ENCODE peak calls at places on chromosomes 1 and 21, in ten cellular contexts. T is GM23338, B is cardiac fibroblast, J is foreskin fibroblast, N is sigmoid colon, C is heart left ventricle, M is left ventricle myocardium inferior, D is mesothelial cell of epicardium, F is AG09319, K is A549. W is an unnamed sample.
A peak's percentile ranks its signal among the peaks of the same experiment; 100 is the strongest.

GRCh38 chr1:11792106-11792505 is 13.7 kb downstream of the MTHFR start:
- DNase-seq in D (no peak), T (no peak), F (no peak), M (peak; percentile 69), K (no peak), N (no peak), C (peak; percentile 63), J (no peak), B (no peak), W (no peak)

GRCh38 chr21:41112740-41113692 is 54.9 kb upstream of the BACE2 start:
- DNase-seq in F (peak; percentile 52), T (peak; percentile 11), D (no peak), N (no peak), K (no peak), C (peak; percentile 17), J (peak; percentile 38), B (peak; percentile 74), M (no peak), W (no peak)

GRCh38 chr1:245353411-245353810 is 198.6 kb downstream of the KIF26B start:
- DNase-seq in B (no peak), C (no peak), D (no peak), K (no peak), F (no peak), T (no peak), J (no peak), M (no peak), N (no peak), W (no peak)

GRCh38 chr1:61224609-61225008 is 142.2 kb downstream of the NFIA start:
- DNase-seq in K (no peak), F (no peak), T (no peak), C (no peak), N (no peak), B (no peak), D (no peak), J (no peak), M (no peak), W (no peak)

GRCh38 chr1:19738106-19738505 is 61.6 kb downstream of the TMCO4 start:
- DNase-seq in C (no peak), D (no peak), T (no peak), N (no peak), J (no peak), F (no peak), B (no peak), M (peak; percentile 25), K (no peak), W (no peak)

GRCh38 chr21:44874497-44875331 is 1.2 kb upstream of the PTTG1IP start:
- DNase-seq in N (peak; percentile 83), M (peak; percentile 82), T (peak; percentile 63), F (no peak), B (no peak), K (no peak), J (peak; percentile 38), D (no peak), C (peak; percentile 75), W (peak; percentile 53)

GRCh38 chr1:107950434-107950833 is 14.5 kb downstream of the VAV3 start:
- DNase-seq in D (no peak), T (no peak), B (no peak), C (no peak), K (no peak), J (no peak), M (no peak), F (no peak), N (no peak), W (no peak)

GRCh38 chr1:226495716-226496115 is 52.8 kb upstream of the STUM start:
- DNase-seq in J (no peak), B (no peak), K (no peak), T (no peak), C (no peak), N (no peak), D (no peak), M (no peak), F (no peak), W (no peak)

GRCh38 chr1:69376408-69376807 is 191.3 kb upstream of the LRRC7 start:
- DNase-seq in K (no peak), D (no peak), B (no peak), N (no peak), M (no peak), J (no peak), F (no peak), T (no peak), C (no peak), W (no peak)

GRCh38 chr1:33443067-33443704 is 12.3 kb upstream of the PHC2 start:
- DNase-seq in D (no peak), J (peak; percentile 72), T (no peak), M (no peak), B (no peak), K (no peak), F (no peak), C (no peak), N (no peak), W (no peak)

GRCh38 chr1:39238476-39238875 is 34.0 kb downstream of the MACF1 start:
- DNase-seq in D (no peak), J (peak; percentile 79), N (no peak), C (peak; percentile 64), M (peak; percentile 38), B (peak; percentile 94), K (no peak), T (no peak), F (no peak), W (no peak)

GRCh38 chr1:24501371-24502167 is 1.1 kb upstream of the RCAN3 start:
- DNase-seq in N (no peak), K (peak; percentile 21), B (peak; percentile 27), M (no peak), D (no peak), J (peak; percentile 26), T (peak; percentile 46), C (no peak), F (no peak), W (no peak)

GRCh38 chr21:17921579-17922530 is 102.7 kb upstream of the C21orf91 start:
- DNase-seq in F (peak; percentile 54), K (no peak), J (peak; percentile 70), C (peak; percentile 23), N (no peak), D (no peak), B (peak; percentile 78), T (no peak), M (no peak), W (no peak)

GRCh38 chr1:228791782-228792181 is 56.5 kb downstream of the RHOU start:
- DNase-seq in M (no peak), J (no peak), B (no peak), N (no peak), F (no peak), D (no peak), T (no peak), C (no peak), K (no peak), W (no peak)

DNA sequence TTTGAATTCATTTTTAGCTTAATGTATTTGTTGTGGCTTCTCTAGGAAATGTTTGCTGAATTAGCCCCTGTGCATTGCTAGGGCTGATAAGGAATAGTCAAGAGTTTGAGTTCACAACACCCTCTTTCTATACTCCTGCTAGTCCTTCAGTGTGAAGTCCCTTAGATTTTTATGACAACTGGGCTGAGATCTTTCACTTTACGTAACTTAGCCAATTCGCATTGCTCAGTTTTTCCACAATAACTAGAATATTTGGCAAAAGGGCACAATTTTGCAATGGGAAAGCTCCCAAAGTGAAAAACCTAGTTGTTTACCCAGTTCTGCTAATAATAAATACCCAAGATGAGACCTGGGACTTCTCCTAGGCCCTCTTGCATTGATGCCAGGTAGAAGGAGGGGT is 6.9 kb upstream of the KCNJ15 start:
- DNase-seq in T (no peak), M (no peak), B (no peak), N (no peak), K (no peak), J (no peak), F (no peak), C (no peak), D (no peak), W (no peak)
- TF ChIP-seq CTCF in T (no peak), M (no peak), B (no peak), N (no peak), K (no peak), J (no peak), F (no peak), C (no peak), D (no peak), W (no peak)

GRCh38 chr1:47491341-47491753 is 53.5 kb downstream of the FOXD2 start:
- DNase-seq in K (no peak), J (no peak), F (no peak), N (no peak), D (no peak), C (no peak), T (peak; percentile 24), M (peak; percentile 41), B (no peak), W (no peak)
- TF ChIP-seq CTCF in K (no peak), J (no peak), F (no peak), N (no peak), D (no peak), C (no peak), T (peak; percentile 45), M (peak; percentile 8), B (no peak), W (no peak)

GRCh38 chr21:35138665-35139381 is 89.7 kb upstream of the RUNX1 start:
- DNase-seq in T (peak; percentile 8), N (no peak), C (no peak), D (no peak), J (peak; percentile 54), B (peak; percentile 92), F (no peak), M (no peak), K (no peak), W (no peak)
- TF ChIP-seq CTCF in T (no peak), N (no peak), C (no peak), D (no peak), J (no peak), B (no peak), F (no peak), M (no peak), K (no peak), W (no peak)

GRCh38 chr1:10621906-10622305 is 147.2 kb downstream of the PEX14 start:
- DNase-seq in K (no peak), F (no peak), D (no peak), M (no peak), B (no peak), T (no peak), N (peak; percentile 48), J (no peak), C (no peak), W (no peak)

GRCh38 chr1:10620776-10621175 is 146.0 kb downstream of the PEX14 start:
- DNase-seq in M (no peak), N (peak; percentile 32), J (no peak), F (no peak), B (no peak), C (no peak), D (no peak), T (no peak), K (no peak), W (no peak)

GRCh38 chr1:10623391-10624145 is 148.8 kb downstream of the PEX14 start:
- DNase-seq in M (no peak), C (no peak), K (no peak), F (no peak), D (no peak), N (peak; percentile 46), T (no peak), B (no peak), J (no peak), W (no peak)

GRCh38 chr1:10624256-10625050 is 149.7 kb downstream of the PEX14 start:
- DNase-seq in B (no peak), J (no peak), M (no peak), F (no peak), C (no peak), K (no peak), N (peak; percentile 63), T (no peak), D (no peak), W (no peak)

DNA sequence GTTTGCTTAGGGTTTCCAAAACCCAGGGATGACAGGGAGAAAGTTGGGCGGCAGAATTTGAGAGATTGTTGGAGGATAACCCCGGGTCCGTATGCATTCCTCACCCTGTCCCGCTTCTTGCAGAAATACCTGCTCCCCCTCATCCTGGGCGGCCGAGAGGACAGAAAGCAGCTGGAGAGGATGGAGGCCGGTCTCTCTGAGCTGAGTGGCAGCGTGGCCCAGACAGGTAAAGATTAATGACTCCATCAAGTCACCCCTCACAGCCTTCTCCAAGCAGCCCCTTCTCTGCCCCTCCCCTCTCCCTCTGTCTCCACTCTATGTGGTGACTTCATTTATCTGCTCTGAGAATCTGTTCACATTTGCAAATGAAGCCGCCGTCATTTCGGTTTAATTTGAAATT is 148.1 kb downstream of the PEX14 start:
- DNase-seq in K (no peak), C (no peak), B (no peak), F (no peak), D (no peak), J (no peak), M (no peak), T (no peak), N (peak; percentile 57), W (no peak)
- TF ChIP-seq CTCF in K (no peak), C (no peak), B (no peak), F (no peak), D (no peak), J (no peak), M (no peak), T (no peak), N (no peak), W (no peak)